ENCODE peak calls at places on chromosomes 16 and 17, in ten cellular contexts. O, A, P, Z, T, J, U, B, H and F are unnamed samples. For H3K36me3 and H3K9me2, the result is how much of the 10 kb centered on the place peaks cover.

GRCh38 chr17:61510237-61510636 is 58.0 kb downstream of the TBX4 start:
- DNase-seq in O (no peak), A (no peak), P (no peak), Z (no peak), T (no peak), J (no peak), U (no peak), B (no peak), H (peak), F (no peak)

GRCh38 chr17:1492249-1493206 is at the start of gene MYO1C:
- DNase-seq in O (no peak), A (no peak), P (no peak), Z (no peak), T (no peak), J (no peak), U (peak), B (no peak), H (no peak), F (peak)

GRCh38 chr17:51707216-51707615 is 446.9 kb downstream of the UTP18 start:
- DNase-seq in O (no peak), A (no peak), P (no peak), Z (no peak), T (no peak), J (no peak), U (no peak), B (no peak), H (no peak), F (peak)

GRCh38 chr17:43737722-43738121 is 20.9 kb downstream of the SOST start:
- DNase-seq in O (no peak), A (no peak), P (no peak), Z (no peak), T (no peak), J (no peak), U (no peak), B (no peak), H (no peak), F (no peak)

GRCh38 chr17:10290046-10290445 is 82.8 kb downstream of the MYH13 start:
- DNase-seq in O (peak), A (no peak), P (no peak), Z (no peak), T (peak), J (no peak), U (no peak), B (no peak), H (no peak), F (no peak)

GRCh38 chr16:56279132-56279531 is 87.8 kb downstream of the GNAO1 start:
- DNase-seq in O (no peak), A (no peak), P (no peak), Z (peak), T (peak), J (no peak), U (no peak), B (no peak), H (no peak), F (peak)

GRCh38 chr16:46908540-46909372 is 24.6 kb downstream of the GPT2 start:
- DNase-seq in O (peak), A (peak), P (peak), Z (peak), T (peak), J (peak), U (peak), B (peak), H (peak), F (peak)

GRCh38 chr17:45341389-45342158 is 24.8 kb upstream of the MAP3K14 start:
- DNase-seq in O (peak), A (peak), P (no peak), Z (peak), T (peak), J (no peak), U (peak), B (peak), H (no peak), F (peak)

GRCh38 chr17:3905017-3905486 is 11.2 kb downstream of the P2RX1 start:
- DNase-seq in O (no peak), A (no peak), P (no peak), Z (no peak), T (no peak), J (no peak), U (no peak), B (no peak), H (no peak), F (no peak)

GRCh38 chr17:80287806-80288579 is 27.3 kb downstream of the RNF213 start:
- DNase-seq in O (no peak), A (no peak), P (peak), Z (no peak), T (no peak), J (no peak), U (no peak), B (no peak), H (no peak), F (no peak)

GRCh38 chr17:49579522-49579921 is 3.9 kb downstream of the NXPH3 start:
- DNase-seq in O (no peak), A (no peak), P (no peak), Z (no peak), T (no peak), J (no peak), U (no peak), B (peak), H (no peak), F (no peak)

GRCh38 chr17:33316733-33317132 is 23.6 kb upstream of the ASIC2 start:
- DNase-seq in O (no peak), A (no peak), P (no peak), Z (no peak), T (no peak), J (no peak), U (no peak), B (no peak), H (no peak), F (no peak)

GRCh38 chr17:79802736-79803420 is 6.0 kb upstream of the CBX8 start:
- DNase-seq in O (no peak), A (no peak), P (no peak), Z (no peak), T (no peak), J (no peak), U (peak), B (no peak), H (no peak), F (no peak)

GRCh38 chr16:84504420-84505248 is at the start of gene MEAK7:
- DNase-seq in O (peak), A (peak), P (peak), Z (peak), T (peak), J (peak), U (peak), B (peak), H (peak), F (peak)

GRCh38 chr16:2142942-2143868 is 5.2 kb upstream of the RAB26 start:
- DNase-seq in O (no peak), A (no peak), P (no peak), Z (peak), T (peak), J (no peak), U (no peak), B (no peak), H (no peak), F (no peak)

DNA sequence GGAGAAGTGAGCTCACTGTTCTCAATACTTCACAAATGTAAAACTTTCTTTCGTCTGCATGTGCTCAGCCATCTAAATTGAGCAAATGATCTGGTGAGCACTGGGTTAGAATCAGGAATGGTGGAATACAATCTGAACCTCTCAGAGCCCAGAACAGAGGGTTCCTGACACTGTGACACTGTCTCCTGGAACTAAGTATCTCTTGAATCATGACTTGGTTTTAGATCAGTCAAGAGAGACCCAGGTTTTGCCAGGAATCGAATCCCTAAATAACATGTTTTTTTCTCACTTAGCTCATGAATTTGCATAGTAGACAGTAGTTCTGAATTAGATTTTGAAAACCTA is 49.3 kb downstream of the SF3B3 start:
- DNase-seq in O (no peak), A (no peak), P (no peak), Z (no peak), T (no peak), J (no peak), U (no peak), B (no peak), H (no peak), F (no peak)
- H3K36me3 ChIP-seq in O (under half), A (half or more), P (under half), Z (under half), T (under half), J (half or more), U (half or more), B (half or more), H (half or more), F (under half)

GRCh38 chr16:86530251-86531192 is 20.2 kb downstream of the FOXF1 start:
- DNase-seq in O (no peak), A (no peak), P (no peak), Z (no peak), T (no peak), J (no peak), U (no peak), B (no peak), H (no peak), F (no peak)

GRCh38 chr16:86531193-86531550 is 20.8 kb downstream of the FOXF1 start:
- DNase-seq in O (no peak), A (no peak), P (no peak), Z (no peak), T (no peak), J (no peak), U (no peak), B (no peak), H (no peak), F (no peak)

GRCh38 chr16:86532526-86532815 is 22.1 kb downstream of the FOXF1 start:
- DNase-seq in O (no peak), A (no peak), P (no peak), Z (no peak), T (no peak), J (no peak), U (no peak), B (no peak), H (no peak), F (no peak)

GRCh38 chr16:86533076-86533475 is 22.0 kb downstream of the MTHFSD start:
- DNase-seq in O (no peak), A (no peak), P (no peak), Z (no peak), T (no peak), J (no peak), U (no peak), B (no peak), H (no peak), F (no peak)

GRCh38 chr16:86531641-86532525 is 21.6 kb downstream of the FOXF1 start:
- DNase-seq in O (no peak), A (no peak), P (no peak), Z (no peak), T (no peak), J (no peak), U (no peak), B (no peak), H (no peak), F (no peak)
- H3K9me2 ChIP-seq in O (under half), A (under half), P (under half), Z (under half), T (under half), J (under half), U (under half), B (under half), H (under half), F (under half)

DNA sequence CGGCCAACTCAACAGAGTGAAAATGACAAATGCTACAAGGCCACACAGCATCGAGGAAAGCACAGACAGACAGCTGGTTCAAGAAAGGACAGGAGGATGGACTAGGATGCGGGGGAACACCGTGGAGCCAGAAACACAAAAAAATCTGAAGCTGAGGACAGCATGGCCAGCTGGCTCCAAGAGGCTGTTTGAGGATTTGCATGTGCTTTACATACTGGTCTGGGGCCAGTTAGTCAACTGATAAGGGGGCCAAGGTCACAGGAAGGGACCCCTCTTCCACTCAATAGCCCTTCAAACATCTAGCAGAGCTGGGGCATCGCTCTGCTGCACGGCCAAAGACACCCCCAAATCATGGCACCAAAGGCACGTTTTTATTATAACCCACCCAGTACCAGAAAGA is 7.7 kb upstream of the SRL start:
- DNase-seq in O (no peak), A (no peak), P (no peak), Z (no peak), T (no peak), J (no peak), U (no peak), B (no peak), H (no peak), F (no peak)
- H3K4me2 ChIP-seq in O (no peak), A (no peak), P (no peak), Z (no peak), T (no peak), J (no peak), U (no peak), B (no peak), H (no peak), F (no peak)

GRCh38 chr16:23580391-23580790 is 15.7 kb downstream of the NDUFAB1 start:
- DNase-seq in O (no peak), A (no peak), P (no peak), Z (no peak), T (no peak), J (no peak), U (no peak), B (no peak), H (no peak), F (no peak)

GRCh38 chr16:23581746-23582145 is 14.4 kb downstream of the NDUFAB1 start:
- DNase-seq in O (no peak), A (no peak), P (no peak), Z (no peak), T (no peak), J (no peak), U (no peak), B (no peak), H (no peak), F (no peak)

GRCh38 chr16:23579371-23579770 is 16.7 kb downstream of the NDUFAB1 start:
- DNase-seq in O (no peak), A (no peak), P (no peak), Z (no peak), T (no peak), J (no peak), U (no peak), B (no peak), H (no peak), F (no peak)

GRCh38 chr16:23587726-23588125 is 8.4 kb downstream of the NDUFAB1 start:
- DNase-seq in O (peak), A (no peak), P (no peak), Z (no peak), T (no peak), J (no peak), U (no peak), B (no peak), H (no peak), F (peak)

GRCh38 chr16:23584186-23585076 is 11.7 kb downstream of the NDUFAB1 start:
- DNase-seq in O (no peak), A (no peak), P (no peak), Z (no peak), T (peak), J (no peak), U (no peak), B (no peak), H (no peak), F (no peak)
- H3K36me3 ChIP-seq in O (under half), A (under half), P (under half), Z (under half), T (under half), J (half or more), U (under half), B (half or more), H (under half), F (under half)

GRCh38 chr17:46719889-46720288 is 98.6 kb downstream of the WNT3 start:
- DNase-seq in O (no peak), A (no peak), P (no peak), Z (no peak), T (no peak), J (no peak), U (no peak), B (no peak), H (no peak), F (no peak)

GRCh38 chr17:46722662-46723285 is 95.7 kb downstream of the WNT3 start:
- DNase-seq in O (peak), A (no peak), P (no peak), Z (no peak), T (no peak), J (no peak), U (no peak), B (no peak), H (no peak), F (no peak)

GRCh38 chr17:46720408-46720807 is 98.1 kb downstream of the WNT3 start:
- DNase-seq in O (no peak), A (no peak), P (no peak), Z (no peak), T (no peak), J (no peak), U (no peak), B (no peak), H (no peak), F (peak)

DNA sequence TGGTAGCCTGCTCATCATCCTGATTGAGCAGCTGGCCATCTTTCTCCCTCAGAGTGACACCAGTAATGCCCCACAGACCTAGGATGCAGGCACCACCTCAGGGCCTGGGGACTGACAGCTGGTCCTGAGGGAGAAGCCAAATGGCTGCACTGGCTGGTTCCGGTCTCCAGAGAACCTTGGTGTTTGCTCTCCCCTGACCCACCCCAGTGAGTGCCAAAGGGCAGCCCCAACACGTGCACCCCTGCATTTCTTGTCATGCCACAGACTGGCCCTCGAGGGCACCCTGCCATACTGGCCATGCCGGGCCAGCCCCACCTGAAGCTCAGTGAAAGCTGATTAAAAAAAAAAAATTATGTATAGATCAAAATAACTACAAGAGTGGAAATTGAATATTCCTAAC is 100.5 kb downstream of the WNT3 start:
- DNase-seq in O (no peak), A (no peak), P (no peak), Z (no peak), T (no peak), J (no peak), U (no peak), B (no peak), H (no peak), F (no peak)
- H3K9me2 ChIP-seq in O (under half), A (under half), P (under half), Z (under half), T (under half), J (under half), U (under half), B (under half), H (under half), F (under half)

DNA sequence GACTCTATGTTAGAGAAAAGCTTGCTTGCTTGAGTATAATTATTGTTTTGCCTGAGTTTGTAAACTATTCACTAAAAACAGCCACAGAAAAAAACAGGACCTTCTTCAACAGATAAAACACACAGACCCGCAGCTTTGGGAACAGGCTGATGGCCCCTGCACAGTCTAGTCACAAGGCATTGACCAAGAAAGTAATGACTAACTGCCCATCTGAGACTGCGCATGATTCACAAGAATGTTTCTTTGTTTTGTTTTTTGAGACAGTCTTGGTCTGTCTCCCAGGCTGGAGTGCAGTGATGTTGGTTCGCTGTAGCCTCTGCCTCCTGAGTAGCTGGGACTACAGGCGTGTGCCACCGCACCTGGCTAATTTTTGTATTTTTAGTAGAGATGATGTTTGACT is 2.8 kb upstream of the ZKSCAN2 start:
- DNase-seq in O (peak), A (no peak), P (no peak), Z (no peak), T (no peak), J (no peak), U (no peak), B (no peak), H (peak), F (no peak)
- H3K4me2 ChIP-seq in O (no peak), A (no peak), P (no peak), Z (no peak), T (no peak), J (peak), U (no peak), B (no peak), H (no peak), F (no peak)

GRCh38 chr16:86716649-86717048 is 138.3 kb downstream of the FOXL1 start:
- DNase-seq in O (no peak), A (no peak), P (no peak), Z (no peak), T (no peak), J (no peak), U (no peak), B (no peak), H (no peak), F (no peak)
- H3K36me3 ChIP-seq in O (under half), A (under half), P (under half), Z (under half), T (under half), J (under half), U (under half), B (under half), H (under half), F (under half)

GRCh38 chr17:36675250-36675649 is 73.9 kb downstream of the MRM1 start:
- DNase-seq in O (no peak), A (no peak), P (peak), Z (no peak), T (no peak), J (no peak), U (no peak), B (no peak), H (no peak), F (no peak)

GRCh38 chr17:36674278-36674650 is 72.9 kb downstream of the MRM1 start:
- DNase-seq in O (no peak), A (no peak), P (no peak), Z (no peak), T (no peak), J (no peak), U (no peak), B (no peak), H (no peak), F (no peak)

GRCh38 chr17:36673637-36674277 is 72.4 kb downstream of the MRM1 start:
- DNase-seq in O (no peak), A (no peak), P (no peak), Z (no peak), T (no peak), J (no peak), U (no peak), B (no peak), H (no peak), F (no peak)

GRCh38 chr17:36673068-36673467 is 71.7 kb downstream of the MRM1 start:
- DNase-seq in O (no peak), A (no peak), P (no peak), Z (no peak), T (no peak), J (no peak), U (no peak), B (no peak), H (no peak), F (no peak)

GRCh38 chr17:36675786-36676185 is 74.4 kb downstream of the MRM1 start:
- DNase-seq in O (no peak), A (no peak), P (peak), Z (no peak), T (no peak), J (no peak), U (no peak), B (no peak), H (no peak), F (no peak)
- H3K9me2 ChIP-seq in O (under half), A (under half), P (under half), Z (under half), T (under half), J (under half), U (under half), B (under half), H (under half), F (under half)

GRCh38 chr16:66528294-66528693 is 21.6 kb downstream of the TK2 start:
- DNase-seq in O (no peak), A (no peak), P (no peak), Z (no peak), T (no peak), J (no peak), U (no peak), B (no peak), H (no peak), F (no peak)

GRCh38 chr16:66524601-66525164 is 25.2 kb downstream of the TK2 start:
- DNase-seq in O (no peak), A (no peak), P (peak), Z (no peak), T (no peak), J (peak), U (no peak), B (no peak), H (peak), F (no peak)

GRCh38 chr16:66523861-66524354 is 26.0 kb downstream of the TK2 start:
- DNase-seq in O (no peak), A (no peak), P (peak), Z (no peak), T (no peak), J (peak), U (no peak), B (no peak), H (no peak), F (no peak)

GRCh38 chr16:66522816-66523590 is 26.9 kb downstream of the TK2 start:
- DNase-seq in O (no peak), A (no peak), P (no peak), Z (no peak), T (no peak), J (no peak), U (no peak), B (no peak), H (no peak), F (no peak)

GRCh38 chr16:66525396-66526180 is 24.3 kb downstream of the TK2 start:
- DNase-seq in O (peak), A (no peak), P (no peak), Z (peak), T (no peak), J (no peak), U (no peak), B (no peak), H (no peak), F (no peak)
- H3K4me2 ChIP-seq in O (no peak), A (no peak), P (peak), Z (no peak), T (no peak), J (peak), U (no peak), B (no peak), H (no peak), F (no peak)